ENCODE peak calls at places on chromosome 18, in eight cellular contexts. E is left lung; B is B cell; Y is nephron progenitor cell; F is CD8-positive, alpha-beta T cell; A is BE2C; U is esophagus squamous epithelium; J is heart left ventricle. M is an unnamed sample.

GRCh38 chr18:23340661-23341060 is 112.4 kb upstream of the RIOK3 start:
- DNase-seq in E (no peak), B (no peak), Y (peak; percentile 12), F (no peak), A (no peak), U (no peak), J (no peak), M (no peak)

GRCh38 chr18:5890606-5891360 is 4.5 kb downstream of the TMEM200C start:
- DNase-seq in E (peak; percentile 84), B (peak; percentile 80), Y (peak; percentile 77), F (no peak), A (peak; percentile 32), U (no peak), J (peak; percentile 32), M (peak; percentile 44)

GRCh38 chr18:51188024-51188701 is 9.3 kb downstream of the MEX3C start:
- DNase-seq in E (no peak), B (no peak), Y (no peak), F (no peak), A (no peak), U (no peak), J (no peak), M (no peak)

GRCh38 chr18:67582488-67582887 is 66.0 kb upstream of the DSEL start:
- DNase-seq in E (no peak), B (no peak), Y (no peak), F (no peak), A (no peak), U (no peak), J (no peak), M (no peak)

GRCh38 chr18:79399275-79400081 is 3.7 kb downstream of the NFATC1 start:
- DNase-seq in E (peak; percentile 88), B (peak; percentile 70), Y (peak; percentile 39), F (peak; percentile 40), A (no peak), U (no peak), J (peak; percentile 32), M (no peak)

GRCh38 chr18:69469444-69469919 is 68.8 kb downstream of the DOK6 start:
- DNase-seq in E (peak; percentile 61), B (no peak), Y (peak; percentile 10), F (no peak), A (peak; percentile 44), U (no peak), J (no peak), M (no peak)

GRCh38 chr18:44789704-44790103 is 109.0 kb downstream of the SETBP1 start:
- DNase-seq in E (no peak), B (no peak), Y (peak; percentile 10), F (no peak), A (peak; percentile 12), U (no peak), J (peak; percentile 32), M (no peak)

GRCh38 chr18:40243592-40243991 is 1711.4 kb upstream of the PIK3C3 start:
- DNase-seq in E (no peak), B (no peak), Y (no peak), F (no peak), A (no peak), U (no peak), J (no peak), M (no peak)

GRCh38 chr18:59460060-59460395 is 101.0 kb upstream of the LMAN1 start:
- DNase-seq in E (no peak), B (no peak), Y (no peak), F (no peak), A (no peak), U (no peak), J (no peak), M (no peak)

GRCh38 chr18:59461171-59461570 is 102.1 kb upstream of the LMAN1 start:
- DNase-seq in E (no peak), B (no peak), Y (no peak), F (no peak), A (no peak), U (no peak), J (no peak), M (no peak)

GRCh38 chr18:59458575-59458974 is 99.5 kb upstream of the LMAN1 start:
- DNase-seq in E (no peak), B (no peak), Y (no peak), F (no peak), A (no peak), U (no peak), J (no peak), M (no peak)

GRCh38 chr18:59456657-59457056 is 97.6 kb upstream of the LMAN1 start:
- DNase-seq in E (no peak), B (no peak), Y (no peak), F (no peak), A (no peak), U (no peak), J (no peak), M (no peak)

DNA sequence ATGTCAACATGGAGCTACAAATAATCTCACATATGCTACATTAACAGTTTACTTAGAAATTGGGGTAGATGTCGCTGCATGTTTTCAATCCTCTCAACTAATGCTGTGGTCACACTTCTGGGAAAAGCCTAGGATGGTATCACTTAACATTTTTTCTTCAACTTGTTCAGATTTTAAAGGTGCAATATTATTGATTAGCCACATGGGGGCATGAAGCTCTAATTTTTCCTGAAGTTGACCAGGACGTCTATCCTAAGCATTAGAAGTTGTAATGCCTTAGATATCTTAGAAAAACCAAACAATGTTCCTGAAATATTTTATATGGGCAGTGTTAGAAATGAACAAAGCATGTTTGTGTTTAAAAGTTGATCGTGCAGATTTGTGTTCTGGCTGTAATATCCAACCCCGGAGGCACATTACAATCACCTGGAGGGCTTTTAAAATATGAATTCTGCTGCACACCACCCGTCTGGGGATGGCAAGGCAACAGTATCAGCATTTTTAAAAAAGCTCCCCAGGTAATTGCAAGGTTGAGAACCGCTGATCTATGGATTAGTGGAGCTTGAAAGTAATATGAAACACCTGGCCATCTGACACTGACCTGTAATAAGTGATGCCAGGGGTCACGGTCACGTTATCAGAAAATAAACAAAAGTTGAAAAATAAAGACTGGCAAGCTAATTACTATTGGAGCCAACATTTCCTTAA is 100.4 kb upstream of the LMAN1 start:
- DNase-seq in E (no peak), B (peak; percentile 30), Y (no peak), F (no peak), A (no peak), U (no peak), J (no peak), M (no peak)
- TF ChIP-seq CTCF in E (peak; percentile 36), B (peak; percentile 80), Y (peak; percentile 76), F (peak; percentile 54), A (peak; percentile 48), U (peak; percentile 67), J (peak; percentile 46), M (peak; percentile 81)

DNA sequence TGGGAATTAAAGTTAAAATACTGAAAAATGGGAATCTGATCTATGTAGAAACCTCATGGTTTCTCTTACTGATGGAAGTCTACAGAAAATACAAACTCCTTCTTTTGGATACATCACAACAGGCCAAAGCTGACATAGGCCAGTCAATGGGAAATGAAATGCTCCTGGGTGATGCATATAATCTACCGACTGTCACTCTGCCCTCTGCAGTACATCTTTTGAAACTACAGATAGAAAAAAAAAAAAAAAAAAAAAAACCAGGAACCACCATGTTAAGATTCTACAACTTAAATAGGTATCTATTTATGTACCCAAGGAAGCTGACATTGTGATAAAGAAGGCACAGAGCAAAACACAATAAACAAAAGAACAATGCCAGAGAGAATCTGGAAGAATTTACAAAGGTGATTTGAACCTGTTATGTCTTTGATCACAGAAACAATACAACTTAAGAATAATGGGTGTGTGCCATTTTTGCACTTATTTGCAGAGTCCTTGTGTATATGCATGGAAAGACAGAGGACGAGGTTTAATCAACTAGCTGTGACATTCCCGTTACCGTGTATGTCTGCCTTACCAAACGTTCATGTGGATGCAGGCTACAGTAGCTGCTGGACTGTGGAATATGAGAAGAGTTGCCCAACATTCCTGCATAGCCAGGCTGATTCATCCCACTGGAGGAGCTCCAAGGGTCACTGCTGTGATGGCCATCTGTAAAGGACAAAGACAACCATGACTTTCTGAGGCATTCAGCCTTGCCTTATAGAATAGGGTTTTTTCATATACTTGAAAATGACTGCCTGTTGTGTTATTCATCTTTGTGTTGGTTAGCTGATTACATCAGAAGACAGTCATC is 312.7 kb downstream of the TCF4 start:
- DNase-seq in E (no peak), B (no peak), Y (no peak), F (no peak), A (no peak), U (no peak), J (no peak), M (no peak)
- TF ChIP-seq CTCF in E (no peak), B (peak; percentile 63), Y (peak; percentile 6), F (no peak), A (peak; percentile 38), U (no peak), J (peak; percentile 9), M (no peak)

DNA sequence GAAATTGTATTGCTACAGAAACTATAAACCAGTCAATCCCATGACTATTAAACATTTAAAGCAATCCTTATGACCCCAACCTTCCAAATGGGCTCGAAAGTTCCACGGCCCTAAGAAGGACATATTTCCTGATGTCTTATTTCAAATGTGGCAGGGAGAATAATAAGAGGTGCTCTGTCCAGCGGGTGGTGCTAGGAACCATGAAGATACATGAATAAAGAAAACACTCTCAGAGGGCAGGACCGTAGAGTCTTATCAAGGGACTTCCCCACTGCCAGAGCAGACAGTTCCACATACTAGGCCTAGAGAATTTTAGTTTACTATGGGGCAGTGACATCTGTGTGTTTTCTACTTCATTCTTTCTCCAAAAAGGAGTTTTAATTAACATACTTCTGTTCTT is 187.1 kb upstream of the PIK3C3 start:
- DNase-seq in E (no peak), B (no peak), Y (no peak), F (no peak), A (no peak), U (no peak), J (no peak), M (no peak)
- TF ChIP-seq CTCF in E (no peak), B (no peak), Y (no peak), F (no peak), A (no peak), U (no peak), J (no peak), M (peak; percentile 34)

DNA sequence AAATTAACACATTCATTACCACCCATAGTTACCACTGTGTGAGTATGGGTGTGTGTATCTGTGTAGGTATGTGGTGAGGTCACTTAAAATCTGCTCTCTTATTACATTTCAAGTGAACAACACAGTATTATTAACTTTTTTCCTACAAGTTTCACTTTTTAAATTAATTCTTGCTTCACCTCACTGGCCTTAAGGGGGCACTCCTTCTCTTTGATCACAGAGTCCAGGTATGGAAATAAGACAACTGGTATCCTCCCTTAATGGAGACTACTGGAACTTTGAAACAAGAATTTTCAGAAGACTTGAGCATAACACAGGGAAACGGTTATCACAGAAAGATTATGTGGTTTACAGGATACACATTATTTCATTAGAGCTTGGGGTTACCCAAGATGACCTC is 255.8 kb downstream of the ASXL3 start:
- DNase-seq in E (no peak), B (no peak), Y (no peak), F (no peak), A (no peak), U (no peak), J (no peak), M (no peak)
- TF ChIP-seq CTCF in E (no peak), B (no peak), Y (no peak), F (no peak), A (peak; percentile 49), U (no peak), J (no peak), M (no peak)

DNA sequence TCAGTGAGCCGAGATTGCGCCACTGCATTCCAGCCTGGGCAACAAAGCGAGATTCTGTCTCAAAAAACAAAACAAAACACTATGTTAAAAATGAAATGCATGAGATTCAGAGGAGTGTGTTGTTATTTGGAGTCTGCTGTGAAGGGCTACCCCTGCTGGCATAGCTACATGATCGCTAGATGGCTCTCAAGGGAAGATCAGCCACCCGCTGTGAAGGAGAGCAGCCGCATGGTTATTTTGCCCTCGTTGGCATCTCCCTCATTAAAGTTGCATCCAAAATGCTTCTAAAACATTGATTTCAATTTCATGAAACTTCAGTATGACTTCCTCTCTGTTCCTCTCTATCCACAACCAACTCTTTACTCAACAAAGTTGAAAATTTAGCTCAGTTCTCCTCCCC is 54.8 kb upstream of the NDUFV2 start:
- DNase-seq in E (no peak), B (no peak), Y (no peak), F (no peak), A (no peak), U (no peak), J (no peak), M (no peak)
- TF ChIP-seq CTCF in E (no peak), B (no peak), Y (no peak), F (no peak), A (no peak), U (no peak), J (no peak), M (no peak)